ENCODE peak calls at places on chromosomes 4 and X, in seven cellular contexts. One of them, this sample, is unnamed.

GRCh38 chr4:186144180-186144579 is 39.7 kb downstream of the FAM149A start:
- DNase-seq in psoas muscle: no peak
- DNase-seq in fibroblast of lung: peak
- DNase-seq in MM.1S: peak
- DNase-seq in tibial nerve: no peak
- DNase-seq in cardiac muscle cell: peak
- DNase-seq in astrocyte: peak
- DNase-seq in this sample: peak

GRCh38 chr4:81471361-81472248 is at the start of gene RASGEF1B:
- DNase-seq in psoas muscle: peak
- DNase-seq in fibroblast of lung: peak
- DNase-seq in MM.1S: peak
- DNase-seq in tibial nerve: peak
- DNase-seq in cardiac muscle cell: peak
- DNase-seq in astrocyte: peak
- DNase-seq in this sample: peak

GRCh38 chr4:153519677-153520076 is 53.5 kb downstream of the TMEM131L start:
- DNase-seq in psoas muscle: no peak
- DNase-seq in fibroblast of lung: no peak
- DNase-seq in MM.1S: no peak
- DNase-seq in tibial nerve: no peak
- DNase-seq in cardiac muscle cell: no peak
- DNase-seq in astrocyte: no peak
- DNase-seq in this sample: no peak

GRCh38 chr4:15398001-15398400 is 29.8 kb upstream of the C1QTNF7 start:
- DNase-seq in psoas muscle: no peak
- DNase-seq in fibroblast of lung: peak
- DNase-seq in MM.1S: no peak
- DNase-seq in tibial nerve: no peak
- DNase-seq in cardiac muscle cell: no peak
- DNase-seq in astrocyte: no peak
- DNase-seq in this sample: no peak

GRCh38 chr4:8385106-8385505 is 55.4 kb downstream of the ACOX3 start:
- DNase-seq in psoas muscle: peak
- DNase-seq in fibroblast of lung: no peak
- DNase-seq in MM.1S: no peak
- DNase-seq in tibial nerve: no peak
- DNase-seq in cardiac muscle cell: no peak
- DNase-seq in astrocyte: no peak
- DNase-seq in this sample: no peak

GRCh38 chrX:109719262-109719661 is 13.8 kb downstream of the ACSL4 start:
- DNase-seq in psoas muscle: no peak
- DNase-seq in fibroblast of lung: no peak
- DNase-seq in MM.1S: no peak
- DNase-seq in tibial nerve: no peak
- DNase-seq in cardiac muscle cell: no peak
- DNase-seq in astrocyte: no peak
- DNase-seq in this sample: no peak

GRCh38 chr4:13778367-13778766 is 150.8 kb upstream of the BOD1L1 start:
- DNase-seq in psoas muscle: no peak
- DNase-seq in fibroblast of lung: no peak
- DNase-seq in MM.1S: no peak
- DNase-seq in tibial nerve: no peak
- DNase-seq in cardiac muscle cell: no peak
- DNase-seq in astrocyte: no peak
- DNase-seq in this sample: no peak

GRCh38 chr4:8502371-8502770 is 61.8 kb downstream of the TRMT44 start:
- DNase-seq in psoas muscle: no peak
- DNase-seq in fibroblast of lung: no peak
- DNase-seq in MM.1S: no peak
- DNase-seq in tibial nerve: no peak
- DNase-seq in cardiac muscle cell: no peak
- DNase-seq in astrocyte: no peak
- DNase-seq in this sample: no peak

GRCh38 chr4:179007758-179008157 is 1565.5 kb upstream of the AGA start:
- DNase-seq in psoas muscle: no peak
- DNase-seq in fibroblast of lung: no peak
- DNase-seq in MM.1S: peak
- DNase-seq in tibial nerve: no peak
- DNase-seq in cardiac muscle cell: peak
- DNase-seq in astrocyte: no peak
- DNase-seq in this sample: no peak

GRCh38 chr4:189835505-189835904 is 105.2 kb upstream of the FRG1 start:
- DNase-seq in psoas muscle: no peak
- DNase-seq in fibroblast of lung: no peak
- DNase-seq in MM.1S: no peak
- DNase-seq in tibial nerve: no peak
- DNase-seq in cardiac muscle cell: no peak
- DNase-seq in astrocyte: no peak
- DNase-seq in this sample: peak

GRCh38 chr4:30716671-30717207 is 3.4 kb upstream of the PCDH7 start:
- DNase-seq in psoas muscle: no peak
- DNase-seq in fibroblast of lung: peak
- DNase-seq in MM.1S: peak
- DNase-seq in tibial nerve: no peak
- DNase-seq in cardiac muscle cell: peak
- DNase-seq in astrocyte: peak
- DNase-seq in this sample: peak

GRCh38 chr4:13515268-13515667 is 29.0 kb downstream of the NKX3-2 start:
- DNase-seq in psoas muscle: no peak
- DNase-seq in fibroblast of lung: no peak
- DNase-seq in MM.1S: no peak
- DNase-seq in tibial nerve: no peak
- DNase-seq in cardiac muscle cell: no peak
- DNase-seq in astrocyte: no peak
- DNase-seq in this sample: no peak

GRCh38 chr4:81136161-81136910 is 78.7 kb downstream of the PRKG2 start:
- DNase-seq in psoas muscle: no peak
- DNase-seq in fibroblast of lung: peak
- DNase-seq in MM.1S: no peak
- DNase-seq in tibial nerve: peak
- DNase-seq in cardiac muscle cell: no peak
- DNase-seq in astrocyte: peak
- DNase-seq in this sample: peak

GRCh38 chr4:44351069-44351468 is 97.5 kb downstream of the KCTD8 start:
- DNase-seq in psoas muscle: no peak
- DNase-seq in fibroblast of lung: no peak
- DNase-seq in MM.1S: no peak
- DNase-seq in tibial nerve: no peak
- DNase-seq in cardiac muscle cell: peak
- DNase-seq in astrocyte: no peak
- DNase-seq in this sample: no peak

GRCh38 chr4:89044147-89044900 is 12.7 kb downstream of the FAM13A start:
- DNase-seq in psoas muscle: no peak
- DNase-seq in fibroblast of lung: no peak
- DNase-seq in MM.1S: no peak
- DNase-seq in tibial nerve: no peak
- DNase-seq in cardiac muscle cell: no peak
- DNase-seq in astrocyte: no peak
- DNase-seq in this sample: no peak

GRCh38 chr4:99414401-99414800 is 20.7 kb downstream of the ADH7 start:
- DNase-seq in psoas muscle: no peak
- DNase-seq in fibroblast of lung: peak
- DNase-seq in MM.1S: no peak
- DNase-seq in tibial nerve: no peak
- DNase-seq in cardiac muscle cell: no peak
- DNase-seq in astrocyte: no peak
- DNase-seq in this sample: peak

GRCh38 chr4:42855779-42856178 is 36.7 kb upstream of the GRXCR1 start:
- DNase-seq in psoas muscle: no peak
- DNase-seq in fibroblast of lung: no peak
- DNase-seq in MM.1S: no peak
- DNase-seq in tibial nerve: no peak
- DNase-seq in cardiac muscle cell: no peak
- DNase-seq in astrocyte: no peak
- DNase-seq in this sample: no peak

GRCh38 chr4:146633471-146633800 is 5.3 kb upstream of the POU4F2 start:
- DNase-seq in psoas muscle: no peak
- DNase-seq in fibroblast of lung: no peak
- DNase-seq in MM.1S: no peak
- DNase-seq in tibial nerve: no peak
- DNase-seq in cardiac muscle cell: no peak
- DNase-seq in astrocyte: no peak
- DNase-seq in this sample: no peak

GRCh38 chrX:65601126-65601525 is 66.3 kb upstream of the MSN start:
- DNase-seq in psoas muscle: no peak
- DNase-seq in fibroblast of lung: no peak
- DNase-seq in MM.1S: no peak
- DNase-seq in tibial nerve: no peak
- DNase-seq in cardiac muscle cell: no peak
- DNase-seq in astrocyte: no peak
- DNase-seq in this sample: no peak

GRCh38 chrX:63930140-63930539 is 145.1 kb upstream of the ARHGEF9 start:
- DNase-seq in psoas muscle: no peak
- DNase-seq in fibroblast of lung: no peak
- DNase-seq in MM.1S: no peak
- DNase-seq in tibial nerve: no peak
- DNase-seq in cardiac muscle cell: peak
- DNase-seq in astrocyte: no peak
- DNase-seq in this sample: no peak

GRCh38 chr4:4387531-4388311 is 819 bp downstream of the NSG1 start:
- DNase-seq in psoas muscle: peak
- DNase-seq in fibroblast of lung: no peak
- DNase-seq in MM.1S: no peak
- DNase-seq in tibial nerve: no peak
- DNase-seq in cardiac muscle cell: no peak
- DNase-seq in astrocyte: no peak
- DNase-seq in this sample: no peak
- H3K4me3 ChIP-seq in psoas muscle: peak
- H3K4me3 ChIP-seq in fibroblast of lung: no peak
- H3K4me3 ChIP-seq in MM.1S: no peak
- H3K4me3 ChIP-seq in tibial nerve: peak
- H3K4me3 ChIP-seq in cardiac muscle cell: peak
- H3K4me3 ChIP-seq in astrocyte: no peak
- H3K4me3 ChIP-seq in this sample: peak

GRCh38 chrX:108304210-108304609 is 134.0 kb downstream of the COL4A6 start:
- DNase-seq in psoas muscle: no peak
- DNase-seq in fibroblast of lung: peak
- DNase-seq in MM.1S: no peak
- DNase-seq in tibial nerve: no peak
- DNase-seq in cardiac muscle cell: peak
- DNase-seq in astrocyte: peak
- DNase-seq in this sample: peak
- TF ChIP-seq CTCF in psoas muscle: peak
- TF ChIP-seq CTCF in fibroblast of lung: no peak
- TF ChIP-seq CTCF in MM.1S: peak
- TF ChIP-seq CTCF in tibial nerve: no peak
- TF ChIP-seq CTCF in cardiac muscle cell: peak
- TF ChIP-seq CTCF in astrocyte: peak
- TF ChIP-seq CTCF in this sample: peak

GRCh38 chr4:78056265-78057129 is 626 bp upstream of the FRAS1 start:
- DNase-seq in psoas muscle: peak
- DNase-seq in fibroblast of lung: peak
- DNase-seq in MM.1S: no peak
- DNase-seq in tibial nerve: peak
- DNase-seq in cardiac muscle cell: peak
- DNase-seq in astrocyte: peak
- DNase-seq in this sample: peak
- H3K4me3 ChIP-seq in psoas muscle: peak
- H3K4me3 ChIP-seq in fibroblast of lung: peak
- H3K4me3 ChIP-seq in MM.1S: peak
- H3K4me3 ChIP-seq in tibial nerve: peak
- H3K4me3 ChIP-seq in cardiac muscle cell: peak
- H3K4me3 ChIP-seq in astrocyte: peak
- H3K4me3 ChIP-seq in this sample: peak

GRCh38 chr4:76250962-76251361 is 559 bp upstream of the FAM47E start:
- DNase-seq in psoas muscle: no peak
- DNase-seq in fibroblast of lung: peak
- DNase-seq in MM.1S: peak
- DNase-seq in tibial nerve: no peak
- DNase-seq in cardiac muscle cell: no peak
- DNase-seq in astrocyte: no peak
- DNase-seq in this sample: no peak

GRCh38 chr4:76252271-76252653 is 741 bp downstream of the FAM47E start:
- DNase-seq in psoas muscle: no peak
- DNase-seq in fibroblast of lung: no peak
- DNase-seq in MM.1S: no peak
- DNase-seq in tibial nerve: no peak
- DNase-seq in cardiac muscle cell: no peak
- DNase-seq in astrocyte: no peak
- DNase-seq in this sample: no peak

GRCh38 chr4:76256032-76256431 is 4.5 kb downstream of the FAM47E start:
- DNase-seq in psoas muscle: no peak
- DNase-seq in fibroblast of lung: no peak
- DNase-seq in MM.1S: no peak
- DNase-seq in tibial nerve: no peak
- DNase-seq in cardiac muscle cell: no peak
- DNase-seq in astrocyte: no peak
- DNase-seq in this sample: no peak

GRCh38 chr4:76253511-76253910 is 2.0 kb downstream of the FAM47E start:
- DNase-seq in psoas muscle: no peak
- DNase-seq in fibroblast of lung: no peak
- DNase-seq in MM.1S: no peak
- DNase-seq in tibial nerve: no peak
- DNase-seq in cardiac muscle cell: no peak
- DNase-seq in astrocyte: no peak
- DNase-seq in this sample: no peak

DNA sequence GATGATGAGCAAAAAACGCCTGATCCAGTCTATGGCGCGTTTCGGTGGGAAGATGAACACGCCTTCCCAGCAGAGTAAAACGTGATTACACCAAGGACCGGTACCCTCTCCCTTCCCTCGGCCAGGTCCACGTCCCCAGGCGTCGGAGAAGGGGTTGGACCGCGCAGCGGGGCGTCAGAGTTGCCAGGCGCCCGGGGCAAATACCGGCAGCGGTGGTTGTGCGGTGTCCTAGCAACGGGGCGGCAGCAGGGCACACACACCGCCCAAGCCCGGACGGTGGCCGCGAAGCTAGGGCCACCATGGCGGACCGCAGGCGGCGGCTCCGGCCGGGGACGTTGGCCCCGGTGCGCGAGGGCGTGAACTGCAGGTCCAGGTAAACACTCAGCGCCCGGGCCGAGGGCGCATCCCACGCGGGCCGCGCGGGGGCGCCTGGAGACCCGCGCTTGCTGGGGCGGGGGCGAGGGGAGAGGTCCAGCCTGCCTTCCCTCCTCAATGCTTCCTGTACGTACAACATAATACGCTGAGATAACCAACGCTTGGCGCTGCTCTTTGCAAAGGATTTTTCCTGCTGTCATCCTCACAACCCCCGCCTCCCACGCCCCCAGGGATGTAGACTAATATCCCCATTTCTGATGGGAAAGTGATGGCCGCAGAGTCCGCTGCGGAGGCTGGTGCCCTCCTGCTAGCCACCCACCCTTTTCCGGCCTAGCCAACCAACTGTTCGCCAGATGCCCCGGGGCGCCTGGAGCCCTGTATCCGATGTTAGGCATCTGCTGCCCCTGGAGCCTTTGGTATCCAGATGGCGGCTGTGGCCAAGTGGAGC is at the start of gene FAM47E:
- DNase-seq in psoas muscle: peak
- DNase-seq in fibroblast of lung: peak
- DNase-seq in MM.1S: peak
- DNase-seq in tibial nerve: peak
- DNase-seq in cardiac muscle cell: peak
- DNase-seq in astrocyte: peak
- DNase-seq in this sample: peak
- TF ChIP-seq CTCF in psoas muscle: peak
- TF ChIP-seq CTCF in fibroblast of lung: peak
- TF ChIP-seq CTCF in MM.1S: peak
- TF ChIP-seq CTCF in tibial nerve: peak
- TF ChIP-seq CTCF in cardiac muscle cell: peak
- TF ChIP-seq CTCF in astrocyte: no peak
- TF ChIP-seq CTCF in this sample: peak